ENCODE peak calls at places on chromosome 22, in eight cellular contexts. N, S, M, T, B, P, U and F are unnamed samples.

GRCh38 chr22:37314315-37315046 is 32.2 kb downstream of the CYTH4 start:
- DNase-seq in N (no peak), S (no peak), M (no peak), T (no peak), B (no peak), P (no peak), U (no peak), F (no peak)

GRCh38 chr22:50119169-50119767 is 29.5 kb downstream of the MOV10L1 start:
- DNase-seq in N (no peak), S (no peak), M (no peak), T (no peak), B (no peak), P (no peak), U (no peak), F (no peak)

GRCh38 chr22:37098976-37099577 is 10.4 kb downstream of the TMPRSS6 start:
- DNase-seq in N (no peak), S (no peak), M (no peak), T (no peak), B (no peak), P (peak), U (no peak), F (no peak)

GRCh38 chr22:23418159-23418788 is 161.8 kb downstream of the IGLL1 start:
- DNase-seq in N (no peak), S (no peak), M (no peak), T (peak), B (no peak), P (no peak), U (no peak), F (no peak)

GRCh38 chr22:36143066-36143815 is 17.3 kb downstream of the APOL3 start:
- DNase-seq in N (no peak), S (no peak), M (no peak), T (no peak), B (no peak), P (no peak), U (no peak), F (peak)

GRCh38 chr22:45225732-45226560 is 14.7 kb downstream of the KIAA0930 start:
- DNase-seq in N (peak), S (peak), M (no peak), T (peak), B (no peak), P (no peak), U (no peak), F (no peak)

GRCh38 chr22:24683671-24684070 is 80.7 kb downstream of the GGT1 start:
- DNase-seq in N (no peak), S (no peak), M (no peak), T (peak), B (no peak), P (no peak), U (no peak), F (no peak)

GRCh38 chr22:30816413-30816812 is 121.7 kb downstream of the OSBP2 start:
- DNase-seq in N (no peak), S (no peak), M (no peak), T (no peak), B (no peak), P (no peak), U (no peak), F (no peak)

GRCh38 chr22:19912236-19912999 is 29.2 kb upstream of the COMT start:
- DNase-seq in N (no peak), S (no peak), M (no peak), T (no peak), B (no peak), P (no peak), U (no peak), F (no peak)

GRCh38 chr22:29079218-29079901 is 6.5 kb downstream of the KREMEN1 start:
- DNase-seq in N (peak), S (no peak), M (peak), T (no peak), B (no peak), P (peak), U (peak), F (no peak)

GRCh38 chr22:42863349-42863911 is 6.4 kb upstream of the ARFGAP3 start:
- DNase-seq in N (peak), S (no peak), M (no peak), T (peak), B (no peak), P (no peak), U (no peak), F (peak)

GRCh38 chr22:23847991-23848864 is 9.4 kb upstream of the DERL3 start:
- DNase-seq in N (no peak), S (no peak), M (no peak), T (no peak), B (no peak), P (no peak), U (no peak), F (no peak)

GRCh38 chr22:36790648-36791047 is 14.7 kb upstream of the IFT27 start:
- DNase-seq in N (peak), S (no peak), M (no peak), T (no peak), B (no peak), P (no peak), U (no peak), F (peak)

GRCh38 chr22:23909258-23909898 is 15.2 kb downstream of the MIF start:
- DNase-seq in N (no peak), S (no peak), M (no peak), T (no peak), B (peak), P (no peak), U (no peak), F (no peak)

GRCh38 chr22:36285017-36285416 is 32.1 kb downstream of the APOL1 start:
- DNase-seq in N (no peak), S (no peak), M (no peak), T (no peak), B (no peak), P (no peak), U (no peak), F (no peak)

GRCh38 chr22:43110444-43110926 is at the start of gene BIK:
- DNase-seq in N (peak), S (no peak), M (peak), T (peak), B (no peak), P (no peak), U (peak), F (no peak)

GRCh38 chr22:39170825-39171622 is 18.5 kb upstream of the CBX7 start:
- DNase-seq in N (peak), S (peak), M (peak), T (peak), B (peak), P (peak), U (peak), F (peak)

GRCh38 chr22:47810505-47811500 is 1048.4 kb downstream of the TBC1D22A start:
- DNase-seq in N (no peak), S (no peak), M (no peak), T (no peak), B (no peak), P (no peak), U (no peak), F (no peak)

GRCh38 chr22:35431483-35432205 is 31.7 kb downstream of the MCM5 start:
- DNase-seq in N (no peak), S (no peak), M (no peak), T (no peak), B (no peak), P (no peak), U (no peak), F (no peak)

GRCh38 chr22:32308934-32309333 is 48.7 kb upstream of the RFPL3 start:
- DNase-seq in N (no peak), S (no peak), M (no peak), T (no peak), B (no peak), P (no peak), U (no peak), F (no peak)

GRCh38 chr22:45235851-45236342 is 4.8 kb downstream of the KIAA0930 start:
- DNase-seq in N (no peak), S (no peak), M (peak), T (no peak), B (no peak), P (no peak), U (no peak), F (no peak)

GRCh38 chr22:41197808-41198585 is 7.1 kb upstream of the L3MBTL2 start:
- DNase-seq in N (no peak), S (peak), M (peak), T (no peak), B (no peak), P (no peak), U (peak), F (peak)

GRCh38 chr22:17779286-17780115 is 5.2 kb upstream of the BID start:
- DNase-seq in N (no peak), S (no peak), M (no peak), T (no peak), B (no peak), P (no peak), U (no peak), F (no peak)

GRCh38 chr22:49204599-49205214 is 623.0 kb downstream of the BRD1 start:
- DNase-seq in N (no peak), S (peak), M (no peak), T (no peak), B (no peak), P (no peak), U (no peak), F (no peak)

GRCh38 chr22:24207264-24208011 is 26.2 kb downstream of the SUSD2 start:
- DNase-seq in N (no peak), S (no peak), M (no peak), T (peak), B (no peak), P (no peak), U (no peak), F (no peak)

GRCh38 chr22:30864441-30865420 is 103.8 kb downstream of the MORC2 start:
- DNase-seq in N (no peak), S (no peak), M (no peak), T (no peak), B (no peak), P (no peak), U (no peak), F (no peak)

GRCh38 chr22:21926728-21927127 is 25.9 kb downstream of the PPM1F start:
- DNase-seq in N (no peak), S (no peak), M (no peak), T (no peak), B (no peak), P (peak), U (no peak), F (no peak)

GRCh38 chr22:20012741-20013331 is 3.8 kb downstream of the ARVCF start:
- DNase-seq in N (no peak), S (no peak), M (no peak), T (no peak), B (no peak), P (no peak), U (no peak), F (no peak)

GRCh38 chr22:17119481-17120202 is 1.5 kb downstream of the TMEM121B start:
- DNase-seq in N (peak), S (no peak), M (no peak), T (peak), B (no peak), P (no peak), U (no peak), F (no peak)

GRCh38 chr22:43867839-43868652 is 5.7 kb upstream of the SULT4A1 start:
- DNase-seq in N (peak), S (peak), M (no peak), T (peak), B (peak), P (no peak), U (no peak), F (no peak)

GRCh38 chr22:19603767-19604166 is 79.6 kb upstream of the CLDN5 start:
- DNase-seq in N (no peak), S (no peak), M (no peak), T (no peak), B (no peak), P (no peak), U (no peak), F (no peak)

GRCh38 chr22:37747090-37747714 is 50.4 kb downstream of the TRIOBP start:
- DNase-seq in N (no peak), S (no peak), M (no peak), T (no peak), B (peak), P (no peak), U (no peak), F (peak)

GRCh38 chr22:32697331-32697995 is 104.0 kb upstream of the TIMP3 start:
- DNase-seq in N (no peak), S (no peak), M (no peak), T (no peak), B (no peak), P (no peak), U (no peak), F (no peak)

GRCh38 chr22:49923445-49923844 is 5.0 kb downstream of the CRELD2 start:
- DNase-seq in N (no peak), S (no peak), M (no peak), T (peak), B (no peak), P (no peak), U (no peak), F (no peak)